ENCODE peak calls at places on chromosomes 11 and 22, in four cellular contexts. One of them, this sample, is unnamed.

GRCh38 chr11:108929241-108929640 is 264.4 kb downstream of the DDX10 start:
- DNase-seq in transverse colon: no peak
- DNase-seq in SK-N-SH: no peak
- DNase-seq in uterus: no peak
- DNase-seq in this sample: no peak

GRCh38 chr11:99693941-99694492 is 673.3 kb downstream of the CNTN5 start:
- DNase-seq in uterus: no peak
- DNase-seq in SK-N-SH: no peak
- DNase-seq in transverse colon: no peak
- DNase-seq in this sample: no peak

GRCh38 chr11:128531588-128531987 is 55.8 kb downstream of the ETS1 start:
- DNase-seq in SK-N-SH: no peak
- DNase-seq in transverse colon: no peak
- DNase-seq in uterus: no peak
- DNase-seq in this sample: no peak

GRCh38 chr11:1938343-1939005 is 8.7 kb upstream of the MRPL23 start:
- DNase-seq in transverse colon: no peak
- DNase-seq in uterus: no peak
- DNase-seq in SK-N-SH: peak; percentile 42
- DNase-seq in this sample: peak; percentile 0

GRCh38 chr11:112440518-112440917 is 179.9 kb upstream of the PLET1 start:
- DNase-seq in transverse colon: no peak
- DNase-seq in SK-N-SH: no peak
- DNase-seq in uterus: no peak
- DNase-seq in this sample: no peak

GRCh38 chr11:12200359-12201015 is 90.1 kb downstream of the MICAL2 start:
- DNase-seq in uterus: peak; percentile 55
- DNase-seq in SK-N-SH: peak; percentile 42
- DNase-seq in transverse colon: peak; percentile 30
- DNase-seq in this sample: no peak

GRCh38 chr11:114477946-114478537 is 38.8 kb downstream of the REXO2 start:
- DNase-seq in transverse colon: no peak
- DNase-seq in SK-N-SH: no peak
- DNase-seq in uterus: no peak
- DNase-seq in this sample: no peak

GRCh38 chr22:31681625-31682345 is 19.8 kb upstream of the PISD start:
- DNase-seq in uterus: no peak
- DNase-seq in transverse colon: no peak
- DNase-seq in SK-N-SH: no peak
- DNase-seq in this sample: no peak

GRCh38 chr11:42066113-42066512 is 606.7 kb upstream of the LRRC4C start:
- DNase-seq in SK-N-SH: no peak
- DNase-seq in transverse colon: no peak
- DNase-seq in uterus: no peak
- DNase-seq in this sample: no peak

GRCh38 chr11:26715133-26715532 is 6.7 kb downstream of the SLC5A12 start:
- DNase-seq in transverse colon: no peak
- DNase-seq in uterus: no peak
- DNase-seq in SK-N-SH: no peak
- DNase-seq in this sample: no peak

GRCh38 chr22:42451499-42452145 is 19.4 kb upstream of the NFAM1 start:
- DNase-seq in SK-N-SH: no peak
- DNase-seq in uterus: no peak
- DNase-seq in transverse colon: no peak
- DNase-seq in this sample: no peak

GRCh38 chr22:37229805-37230672 is 14.0 kb downstream of the RAC2 start:
- DNase-seq in SK-N-SH: no peak
- DNase-seq in transverse colon: peak; percentile 80
- DNase-seq in uterus: no peak
- DNase-seq in this sample: no peak

GRCh38 chr22:30444632-30445437 is 19.3 kb downstream of the MTFP1 start:
- DNase-seq in SK-N-SH: peak; percentile 86
- DNase-seq in transverse colon: peak; percentile 48
- DNase-seq in uterus: no peak
- DNase-seq in this sample: peak; percentile 69

GRCh38 chr11:44634401-44635281 is 69.2 kb downstream of the CD82 start:
- DNase-seq in uterus: peak; percentile 94
- DNase-seq in SK-N-SH: peak; percentile 90
- DNase-seq in transverse colon: peak; percentile 51
- DNase-seq in this sample: peak; percentile 28

GRCh38 chr22:38107692-38108515 is 2.6 kb downstream of the BAIAP2L2 start:
- DNase-seq in SK-N-SH: no peak
- DNase-seq in uterus: no peak
- DNase-seq in transverse colon: peak; percentile 85
- DNase-seq in this sample: peak; percentile 42

GRCh38 chr11:67119577-67120391 is 721 bp downstream of the KDM2A start:
- DNase-seq in transverse colon: peak; percentile 32
- DNase-seq in uterus: peak; percentile 21
- DNase-seq in SK-N-SH: peak; percentile 79
- DNase-seq in this sample: peak; percentile 55

GRCh38 chr11:65915821-65916251 is 3.0 kb downstream of the C11orf68 start:
- DNase-seq in uterus: peak; percentile 94
- DNase-seq in transverse colon: peak; percentile 74
- DNase-seq in SK-N-SH: no peak
- DNase-seq in this sample: no peak

GRCh38 chr11:20131744-20132666 is 28.3 kb downstream of the DBX1 start:
- DNase-seq in transverse colon: peak; percentile 70
- DNase-seq in SK-N-SH: peak; percentile 47
- DNase-seq in uterus: peak; percentile 69
- DNase-seq in this sample: no peak

GRCh38 chr11:113023228-113023627 is 62.0 kb downstream of the NCAM1 start:
- DNase-seq in SK-N-SH: no peak
- DNase-seq in uterus: no peak
- DNase-seq in transverse colon: no peak
- DNase-seq in this sample: no peak

GRCh38 chr11:266676-267439 is 11.3 kb upstream of the NLRP6 start:
- DNase-seq in transverse colon: no peak
- DNase-seq in SK-N-SH: no peak
- DNase-seq in uterus: no peak
- DNase-seq in this sample: no peak

GRCh38 chr22:40239345-40239683 is 61.6 kb downstream of the TNRC6B start:
- DNase-seq in transverse colon: no peak
- DNase-seq in uterus: no peak
- DNase-seq in SK-N-SH: no peak
- DNase-seq in this sample: no peak

GRCh38 chr11:114179234-114179941 is 116.8 kb upstream of the NNMT start:
- DNase-seq in uterus: peak; percentile 96
- DNase-seq in SK-N-SH: no peak
- DNase-seq in transverse colon: peak; percentile 87
- DNase-seq in this sample: peak; percentile 67

GRCh38 chr11:1852885-1853284 is at the start of gene LSP1:
- DNase-seq in SK-N-SH: no peak
- DNase-seq in transverse colon: peak; percentile 80
- DNase-seq in uterus: no peak
- DNase-seq in this sample: no peak

GRCh38 chr11:8683115-8683807 is 669 bp downstream of the RPL27A start:
- DNase-seq in transverse colon: no peak
- DNase-seq in uterus: no peak
- DNase-seq in SK-N-SH: no peak
- DNase-seq in this sample: no peak

GRCh38 chr11:119717839-119718534 is 11.0 kb downstream of the NECTIN1 start:
- DNase-seq in SK-N-SH: peak; percentile 60
- DNase-seq in transverse colon: no peak
- DNase-seq in uterus: no peak
- DNase-seq in this sample: no peak
- H3K4me1 ChIP-seq in SK-N-SH: peaks cover 87% of the 10 kb centered on the region
- H3K4me1 ChIP-seq in transverse colon: peaks cover 15% of the 10 kb centered on the region
- H3K4me1 ChIP-seq in uterus: no peaks in the 10 kb centered on the region
- H3K4me1 ChIP-seq in this sample: peaks cover 66% of the 10 kb centered on the region

GRCh38 chr22:35135165-35135564 is 69.2 kb downstream of the ISX start:
- DNase-seq in uterus: no peak
- DNase-seq in transverse colon: no peak
- DNase-seq in SK-N-SH: no peak
- DNase-seq in this sample: no peak

GRCh38 chr22:35138521-35138920 is 72.6 kb downstream of the ISX start:
- DNase-seq in transverse colon: peak; percentile 25
- DNase-seq in SK-N-SH: no peak
- DNase-seq in uterus: no peak
- DNase-seq in this sample: no peak

GRCh38 chr22:35140879-35141745 is 75.2 kb downstream of the ISX start:
- DNase-seq in transverse colon: peak; percentile 79
- DNase-seq in SK-N-SH: peak; percentile 23
- DNase-seq in uterus: no peak
- DNase-seq in this sample: no peak
- TF ChIP-seq CTCF in transverse colon: peak; percentile 51
- TF ChIP-seq CTCF in SK-N-SH: peak; percentile 17
- TF ChIP-seq CTCF in uterus: no peak
- TF ChIP-seq CTCF in this sample: no peak

DNA sequence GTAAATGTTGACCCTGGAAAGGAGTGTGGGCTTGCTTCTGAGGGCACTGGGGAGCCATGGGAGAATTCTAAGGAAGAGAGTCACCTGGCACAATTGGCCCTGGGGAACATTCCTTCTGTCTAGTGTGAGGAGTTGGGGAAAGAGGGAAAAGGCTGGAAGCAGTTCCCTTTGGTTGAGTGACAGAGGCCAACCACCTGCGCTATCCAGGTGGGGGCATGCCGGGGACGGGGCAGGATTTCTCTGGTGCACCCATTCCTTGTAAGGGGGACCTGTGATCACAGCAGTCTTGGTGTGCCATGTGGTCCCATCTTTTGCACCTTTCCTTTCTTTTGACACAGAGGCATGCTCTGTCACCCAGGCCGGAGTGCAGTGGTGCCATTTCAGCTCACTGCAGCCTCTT is 92.1 kb upstream of the GRK3 start:
- DNase-seq in transverse colon: no peak
- DNase-seq in SK-N-SH: no peak
- DNase-seq in uterus: no peak
- DNase-seq in this sample: no peak
- H3K4me1 ChIP-seq in transverse colon: peaks cover 10% of the 10 kb centered on the region
- H3K4me1 ChIP-seq in SK-N-SH: peaks cover 16% of the 10 kb centered on the region
- H3K4me1 ChIP-seq in uterus: peaks cover 4% of the 10 kb centered on the region
- H3K4me1 ChIP-seq in this sample: no peaks in the 10 kb centered on the region

GRCh38 chr11:100932474-100933100 is 197.0 kb downstream of the PGR start:
- DNase-seq in uterus: no peak
- DNase-seq in transverse colon: no peak
- DNase-seq in SK-N-SH: peak; percentile 1
- DNase-seq in this sample: peak; percentile 45
- TF ChIP-seq CTCF in uterus: peak; percentile 54
- TF ChIP-seq CTCF in transverse colon: peak; percentile 18
- TF ChIP-seq CTCF in SK-N-SH: peak; percentile 65
- TF ChIP-seq CTCF in this sample: peak; percentile 45

GRCh38 chr22:25403752-25404471 is 160.6 kb upstream of the GRK3 start:
- DNase-seq in uterus: no peak
- DNase-seq in SK-N-SH: peak; percentile 49
- DNase-seq in transverse colon: no peak
- DNase-seq in this sample: no peak

GRCh38 chr22:25403284-25403606 is 161.2 kb upstream of the GRK3 start:
- DNase-seq in SK-N-SH: no peak
- DNase-seq in transverse colon: no peak
- DNase-seq in uterus: no peak
- DNase-seq in this sample: no peak

GRCh38 chr22:25402501-25403283 is 161.8 kb upstream of the GRK3 start:
- DNase-seq in transverse colon: peak; percentile 35
- DNase-seq in uterus: peak; percentile 32
- DNase-seq in SK-N-SH: no peak
- DNase-seq in this sample: no peak

GRCh38 chr22:25404556-25404922 is 159.9 kb upstream of the GRK3 start:
- DNase-seq in SK-N-SH: peak; percentile 69
- DNase-seq in transverse colon: no peak
- DNase-seq in uterus: no peak
- DNase-seq in this sample: no peak

GRCh38 chr22:25402160-25402500 is 162.3 kb upstream of the GRK3 start:
- DNase-seq in uterus: no peak
- DNase-seq in transverse colon: no peak
- DNase-seq in SK-N-SH: no peak
- DNase-seq in this sample: no peak
- H3K4me1 ChIP-seq in uterus: no peaks in the 10 kb centered on the region
- H3K4me1 ChIP-seq in transverse colon: peaks cover 70% of the 10 kb centered on the region
- H3K4me1 ChIP-seq in SK-N-SH: peaks cover 31% of the 10 kb centered on the region
- H3K4me1 ChIP-seq in this sample: peaks cover 9% of the 10 kb centered on the region